ENCODE peak calls at places on chromosomes 2 and 18, in seven cellular contexts. One of them, this sample, is unnamed.

GRCh38 chr2:181998045-181998444 is 12.4 kb downstream of the PPP1R1C start:
- DNase-seq in uterus: no peak
- DNase-seq in spleen: no peak
- DNase-seq in fibroblast of lung: no peak
- DNase-seq in AG10803: no peak
- DNase-seq in CD8-positive, alpha-beta T cell: no peak
- DNase-seq in HFF-Myc: no peak
- DNase-seq in this sample: no peak

GRCh38 chr18:6741290-6741689 is 11.8 kb downstream of the ARHGAP28 start:
- DNase-seq in uterus: peak; percentile 42
- DNase-seq in spleen: no peak
- DNase-seq in fibroblast of lung: peak; percentile 100
- DNase-seq in AG10803: peak; percentile 88
- DNase-seq in CD8-positive, alpha-beta T cell: no peak
- DNase-seq in HFF-Myc: peak; percentile 98
- DNase-seq in this sample: peak; percentile 99

GRCh38 chr2:25972049-25972823 is 10.1 kb downstream of the KIF3C start:
- DNase-seq in uterus: no peak
- DNase-seq in spleen: no peak
- DNase-seq in fibroblast of lung: no peak
- DNase-seq in AG10803: no peak
- DNase-seq in CD8-positive, alpha-beta T cell: no peak
- DNase-seq in HFF-Myc: no peak
- DNase-seq in this sample: peak; percentile 35

GRCh38 chr2:228674155-228674554 is 492.7 kb upstream of the SPHKAP start:
- DNase-seq in uterus: no peak
- DNase-seq in spleen: no peak
- DNase-seq in fibroblast of lung: no peak
- DNase-seq in AG10803: no peak
- DNase-seq in CD8-positive, alpha-beta T cell: no peak
- DNase-seq in HFF-Myc: no peak
- DNase-seq in this sample: no peak

GRCh38 chr18:78660311-78660710 is 319.3 kb upstream of the SALL3 start:
- DNase-seq in uterus: no peak
- DNase-seq in spleen: no peak
- DNase-seq in fibroblast of lung: no peak
- DNase-seq in AG10803: no peak
- DNase-seq in CD8-positive, alpha-beta T cell: no peak
- DNase-seq in HFF-Myc: no peak
- DNase-seq in this sample: no peak

GRCh38 chr2:20314562-20315521 is 35.8 kb downstream of the PUM2 start:
- DNase-seq in uterus: no peak
- DNase-seq in spleen: no peak
- DNase-seq in fibroblast of lung: no peak
- DNase-seq in AG10803: no peak
- DNase-seq in CD8-positive, alpha-beta T cell: no peak
- DNase-seq in HFF-Myc: no peak
- DNase-seq in this sample: peak; percentile 21

GRCh38 chr2:198597648-198598047 is 793.3 kb downstream of the PLCL1 start:
- DNase-seq in uterus: no peak
- DNase-seq in spleen: no peak
- DNase-seq in fibroblast of lung: no peak
- DNase-seq in AG10803: no peak
- DNase-seq in CD8-positive, alpha-beta T cell: no peak
- DNase-seq in HFF-Myc: no peak
- DNase-seq in this sample: no peak

GRCh38 chr18:35378206-35378795 is 1.2 kb upstream of the ZNF396 start:
- DNase-seq in uterus: no peak
- DNase-seq in spleen: no peak
- DNase-seq in fibroblast of lung: no peak
- DNase-seq in AG10803: peak; percentile 67
- DNase-seq in CD8-positive, alpha-beta T cell: no peak
- DNase-seq in HFF-Myc: no peak
- DNase-seq in this sample: peak; percentile 41

GRCh38 chr2:29001791-29002190 is 20.7 kb downstream of the TOGARAM2 start:
- DNase-seq in uterus: no peak
- DNase-seq in spleen: no peak
- DNase-seq in fibroblast of lung: no peak
- DNase-seq in AG10803: no peak
- DNase-seq in CD8-positive, alpha-beta T cell: no peak
- DNase-seq in HFF-Myc: no peak
- DNase-seq in this sample: no peak

GRCh38 chr2:202870431-202871160 is 970 bp downstream of the ICA1L start:
- DNase-seq in uterus: peak; percentile 68
- DNase-seq in spleen: peak; percentile 84
- DNase-seq in fibroblast of lung: peak; percentile 46
- DNase-seq in AG10803: peak; percentile 15
- DNase-seq in CD8-positive, alpha-beta T cell: peak; percentile 55
- DNase-seq in HFF-Myc: peak; percentile 38
- DNase-seq in this sample: peak; percentile 67

GRCh38 chr18:38790786-38791185 is 1225.2 kb upstream of the CELF4 start:
- DNase-seq in uterus: no peak
- DNase-seq in spleen: no peak
- DNase-seq in fibroblast of lung: no peak
- DNase-seq in AG10803: no peak
- DNase-seq in CD8-positive, alpha-beta T cell: no peak
- DNase-seq in HFF-Myc: no peak
- DNase-seq in this sample: no peak

DNA sequence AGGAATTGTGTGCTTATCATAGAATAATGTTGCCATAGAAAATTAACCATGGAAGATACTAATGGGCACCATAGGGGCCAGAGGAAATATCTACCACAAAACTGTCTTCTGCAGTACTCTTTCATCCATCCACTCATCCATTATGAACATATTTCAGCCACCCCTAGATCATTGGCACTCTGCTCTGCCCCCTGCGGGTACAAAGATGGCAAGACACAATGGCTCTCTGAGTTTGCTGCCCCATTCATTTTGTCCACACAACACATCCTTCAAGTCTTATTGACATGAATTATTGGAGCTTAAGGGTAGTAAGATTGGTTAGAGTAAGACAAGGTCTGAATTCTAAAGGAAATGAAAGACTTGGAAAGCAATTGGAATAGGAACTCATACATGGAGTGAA is 1224.7 kb upstream of the CELF4 start:
- DNase-seq in uterus: no peak
- DNase-seq in spleen: no peak
- DNase-seq in fibroblast of lung: no peak
- DNase-seq in AG10803: no peak
- DNase-seq in CD8-positive, alpha-beta T cell: no peak
- DNase-seq in HFF-Myc: no peak
- DNase-seq in this sample: no peak
- TF ChIP-seq CTCF in uterus: no peak
- TF ChIP-seq CTCF in spleen: no peak
- TF ChIP-seq CTCF in fibroblast of lung: no peak
- TF ChIP-seq CTCF in AG10803: no peak
- TF ChIP-seq CTCF in CD8-positive, alpha-beta T cell: no peak
- TF ChIP-seq CTCF in HFF-Myc: no peak
- TF ChIP-seq CTCF in this sample: no peak

GRCh38 chr18:26332991-26333390 is 106.7 kb downstream of the TAF4B start:
- DNase-seq in uterus: no peak
- DNase-seq in spleen: no peak
- DNase-seq in fibroblast of lung: no peak
- DNase-seq in AG10803: no peak
- DNase-seq in CD8-positive, alpha-beta T cell: no peak
- DNase-seq in HFF-Myc: no peak
- DNase-seq in this sample: no peak

GRCh38 chr18:26336572-26336971 is 110.3 kb downstream of the TAF4B start:
- DNase-seq in uterus: no peak
- DNase-seq in spleen: no peak
- DNase-seq in fibroblast of lung: no peak
- DNase-seq in AG10803: no peak
- DNase-seq in CD8-positive, alpha-beta T cell: no peak
- DNase-seq in HFF-Myc: no peak
- DNase-seq in this sample: no peak

GRCh38 chr18:26335139-26335933 is 109.1 kb downstream of the TAF4B start:
- DNase-seq in uterus: no peak
- DNase-seq in spleen: no peak
- DNase-seq in fibroblast of lung: peak; percentile 4
- DNase-seq in AG10803: peak; percentile 20
- DNase-seq in CD8-positive, alpha-beta T cell: no peak
- DNase-seq in HFF-Myc: no peak
- DNase-seq in this sample: peak; percentile 24
- H3K4me3 ChIP-seq in uterus: no peak overlapping the region
- H3K4me3 ChIP-seq in spleen: no peak overlapping the region
- H3K4me3 ChIP-seq in fibroblast of lung: no peak overlapping the region
- H3K4me3 ChIP-seq in AG10803: no peak overlapping the region
- H3K4me3 ChIP-seq in CD8-positive, alpha-beta T cell: no peak overlapping the region
- H3K4me3 ChIP-seq in HFF-Myc: no peak overlapping the region
- H3K4me3 ChIP-seq in this sample: no peak overlapping the region

GRCh38 chr18:13831864-13832508 is 8.0 kb downstream of the MC5R start:
- DNase-seq in uterus: no peak
- DNase-seq in spleen: no peak
- DNase-seq in fibroblast of lung: no peak
- DNase-seq in AG10803: no peak
- DNase-seq in CD8-positive, alpha-beta T cell: no peak
- DNase-seq in HFF-Myc: no peak
- DNase-seq in this sample: no peak
- TF ChIP-seq CTCF in uterus: no peak
- TF ChIP-seq CTCF in spleen: no peak
- TF ChIP-seq CTCF in fibroblast of lung: no peak
- TF ChIP-seq CTCF in AG10803: no peak
- TF ChIP-seq CTCF in CD8-positive, alpha-beta T cell: no peak
- TF ChIP-seq CTCF in HFF-Myc: no peak
- TF ChIP-seq CTCF in this sample: no peak

GRCh38 chr2:74201596-74201995 is 3.2 kb downstream of the MTHFD2 start:
- DNase-seq in uterus: no peak
- DNase-seq in spleen: no peak
- DNase-seq in fibroblast of lung: peak; percentile 87
- DNase-seq in AG10803: peak; percentile 85
- DNase-seq in CD8-positive, alpha-beta T cell: no peak
- DNase-seq in HFF-Myc: no peak
- DNase-seq in this sample: peak; percentile 50
- H3K4me3 ChIP-seq in uterus: no peak overlapping the region
- H3K4me3 ChIP-seq in spleen: no peak overlapping the region
- H3K4me3 ChIP-seq in fibroblast of lung: no peak overlapping the region
- H3K4me3 ChIP-seq in AG10803: peak overlapping the region; percentile 34
- H3K4me3 ChIP-seq in CD8-positive, alpha-beta T cell: no peak overlapping the region
- H3K4me3 ChIP-seq in HFF-Myc: peak overlapping the region; percentile 94
- H3K4me3 ChIP-seq in this sample: no peak overlapping the region

DNA sequence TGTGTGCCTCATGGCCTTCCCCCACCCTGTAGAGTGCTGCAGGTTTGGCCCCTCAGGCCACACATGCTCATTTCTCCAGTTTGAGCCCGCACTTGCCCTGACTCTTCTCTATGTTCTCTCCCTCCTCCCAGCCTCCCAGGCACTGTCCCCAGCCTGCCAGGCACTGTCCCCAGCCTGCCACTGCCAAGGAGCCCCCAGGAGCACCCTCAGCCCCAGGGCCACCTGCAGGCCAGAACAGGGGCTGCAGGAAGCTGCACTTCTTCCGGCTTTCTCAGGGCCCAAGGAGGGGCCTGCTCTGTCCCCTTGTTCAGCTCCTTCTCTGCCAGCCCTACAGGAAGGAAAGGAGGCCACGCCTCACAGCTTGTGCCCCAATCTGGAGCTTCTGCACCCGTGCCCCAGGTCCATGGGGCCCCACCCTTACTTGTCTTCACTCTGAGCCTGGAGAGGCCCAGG is 31.6 kb downstream of the CYP26B1 start:
- DNase-seq in uterus: no peak
- DNase-seq in spleen: no peak
- DNase-seq in fibroblast of lung: no peak
- DNase-seq in AG10803: no peak
- DNase-seq in CD8-positive, alpha-beta T cell: no peak
- DNase-seq in HFF-Myc: no peak
- DNase-seq in this sample: peak; percentile 9
- TF ChIP-seq CTCF in uterus: no peak
- TF ChIP-seq CTCF in spleen: no peak
- TF ChIP-seq CTCF in fibroblast of lung: peak; percentile 42
- TF ChIP-seq CTCF in AG10803: peak; percentile 42
- TF ChIP-seq CTCF in CD8-positive, alpha-beta T cell: no peak
- TF ChIP-seq CTCF in HFF-Myc: peak; percentile 57
- TF ChIP-seq CTCF in this sample: peak; percentile 56

DNA sequence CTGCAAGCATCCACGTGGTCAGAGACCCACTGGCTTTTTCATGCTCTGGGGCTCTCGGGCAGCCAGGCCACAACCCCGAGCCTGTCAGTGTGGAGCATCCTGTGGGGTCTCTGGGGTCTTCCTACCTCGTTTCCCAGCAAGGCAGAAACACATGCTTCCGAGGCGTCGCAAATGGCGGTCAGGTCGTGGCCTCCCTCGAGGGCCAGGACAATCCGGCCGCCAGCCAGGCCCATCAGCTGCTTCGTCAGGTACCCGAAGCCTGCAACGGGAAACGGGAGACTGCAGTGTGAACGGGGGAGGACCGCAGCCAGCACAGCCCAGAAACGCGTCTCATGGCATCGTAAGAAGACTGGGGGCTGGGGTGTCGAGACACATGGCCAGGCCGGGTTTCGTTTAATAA is 218.7 kb downstream of the TWIST2 start:
- DNase-seq in uterus: no peak
- DNase-seq in spleen: peak; percentile 62
- DNase-seq in fibroblast of lung: no peak
- DNase-seq in AG10803: no peak
- DNase-seq in CD8-positive, alpha-beta T cell: no peak
- DNase-seq in HFF-Myc: no peak
- DNase-seq in this sample: no peak
- H3K4me3 ChIP-seq in uterus: no peak overlapping the region
- H3K4me3 ChIP-seq in spleen: no peak overlapping the region
- H3K4me3 ChIP-seq in fibroblast of lung: no peak overlapping the region
- H3K4me3 ChIP-seq in AG10803: no peak overlapping the region
- H3K4me3 ChIP-seq in CD8-positive, alpha-beta T cell: no peak overlapping the region
- H3K4me3 ChIP-seq in HFF-Myc: no peak overlapping the region
- H3K4me3 ChIP-seq in this sample: no peak overlapping the region

DNA sequence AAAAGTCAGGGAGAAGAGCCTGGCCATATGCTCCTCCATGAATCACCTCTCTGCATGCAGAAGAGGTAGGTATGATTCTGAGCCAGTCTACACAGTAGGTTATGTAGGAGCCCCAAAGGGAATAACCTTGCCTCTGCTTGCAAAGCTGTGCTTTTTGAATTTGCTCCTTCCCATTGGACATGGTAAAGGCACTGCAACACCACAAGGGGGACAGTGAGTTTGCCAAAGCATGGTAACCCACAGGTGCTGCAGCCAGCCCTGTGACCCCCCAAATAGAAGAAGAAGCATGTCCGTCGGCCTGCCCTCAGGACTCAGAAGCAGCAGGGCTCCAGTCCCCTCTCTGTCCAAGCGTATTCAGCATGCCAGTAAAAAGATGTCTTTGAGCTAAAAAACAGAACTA is 51.0 kb upstream of the BCL2L11 start:
- DNase-seq in uterus: no peak
- DNase-seq in spleen: no peak
- DNase-seq in fibroblast of lung: no peak
- DNase-seq in AG10803: no peak
- DNase-seq in CD8-positive, alpha-beta T cell: no peak
- DNase-seq in HFF-Myc: no peak
- DNase-seq in this sample: no peak
- TF ChIP-seq CTCF in uterus: no peak
- TF ChIP-seq CTCF in spleen: no peak
- TF ChIP-seq CTCF in fibroblast of lung: peak; percentile 20
- TF ChIP-seq CTCF in AG10803: no peak
- TF ChIP-seq CTCF in CD8-positive, alpha-beta T cell: no peak
- TF ChIP-seq CTCF in HFF-Myc: peak; percentile 23
- TF ChIP-seq CTCF in this sample: peak; percentile 25

GRCh38 chr2:237291138-237291792 is 122.7 kb downstream of the COL6A3 start:
- DNase-seq in uterus: peak; percentile 96
- DNase-seq in spleen: no peak
- DNase-seq in fibroblast of lung: peak; percentile 99
- DNase-seq in AG10803: peak; percentile 98
- DNase-seq in CD8-positive, alpha-beta T cell: no peak
- DNase-seq in HFF-Myc: peak; percentile 100
- DNase-seq in this sample: peak; percentile 100
- H3K4me3 ChIP-seq in uterus: no peak overlapping the region
- H3K4me3 ChIP-seq in spleen: no peak overlapping the region
- H3K4me3 ChIP-seq in fibroblast of lung: no peak overlapping the region
- H3K4me3 ChIP-seq in AG10803: peak overlapping the region; percentile 5
- H3K4me3 ChIP-seq in CD8-positive, alpha-beta T cell: no peak overlapping the region
- H3K4me3 ChIP-seq in HFF-Myc: no peak overlapping the region
- H3K4me3 ChIP-seq in this sample: no peak overlapping the region

GRCh38 chr2:72961853-72962468 is 44.6 kb downstream of the EMX1 start:
- DNase-seq in uterus: no peak
- DNase-seq in spleen: no peak
- DNase-seq in fibroblast of lung: no peak
- DNase-seq in AG10803: no peak
- DNase-seq in CD8-positive, alpha-beta T cell: no peak
- DNase-seq in HFF-Myc: no peak
- DNase-seq in this sample: no peak
- TF ChIP-seq CTCF in uterus: no peak
- TF ChIP-seq CTCF in spleen: no peak
- TF ChIP-seq CTCF in fibroblast of lung: no peak
- TF ChIP-seq CTCF in AG10803: no peak
- TF ChIP-seq CTCF in CD8-positive, alpha-beta T cell: no peak
- TF ChIP-seq CTCF in HFF-Myc: no peak
- TF ChIP-seq CTCF in this sample: no peak

This sample was measured in choroid plexus epithelial cell.